ENCODE peak calls at places on chromosomes 13 and 19, in four cellular contexts. M, P, H and R are unnamed samples.

GRCh38 chr19:42445948-42446347 is 3.2 kb upstream of the CXCL17 start:
- DNase-seq in M (no peak), P (no peak), H (no peak), R (no peak)

GRCh38 chr13:108195146-108195545 is 20.2 kb downstream of the LIG4 start:
- DNase-seq in M (no peak), P (no peak), H (no peak), R (no peak)

GRCh38 chr19:17549088-17549740 is 6.2 kb upstream of the COLGALT1 start:
- DNase-seq in M (peak; percentile 36), P (no peak), H (no peak), R (no peak)

GRCh38 chr13:43895940-43896339 is 16.2 kb downstream of the LACC1 start:
- DNase-seq in M (no peak), P (no peak), H (no peak), R (no peak)

GRCh38 chr13:24605923-24606372 is 74.3 kb upstream of the ATP12A start:
- DNase-seq in M (peak; percentile 34), P (no peak), H (peak; percentile 17), R (peak; percentile 49)

GRCh38 chr13:112857914-112858490 is 111.0 kb upstream of the MCF2L start:
- DNase-seq in M (no peak), P (no peak), H (no peak), R (no peak)

GRCh38 chr19:56133858-56134654 is 7.0 kb upstream of the ZNF444 start:
- DNase-seq in M (peak; percentile 32), P (no peak), H (peak; percentile 20), R (peak; percentile 93)

GRCh38 chr13:111855786-111856185 is 211.2 kb upstream of the SOX1 start:
- DNase-seq in M (no peak), P (no peak), H (no peak), R (no peak)

GRCh38 chr13:89407357-89407756 is 1736.2 kb downstream of the SLITRK5 start:
- DNase-seq in M (no peak), P (no peak), H (no peak), R (no peak)

GRCh38 chr19:10568444-10568825 is 344 bp downstream of the CDKN2D start:
- DNase-seq in M (peak; percentile 50), P (no peak), H (no peak), R (peak; percentile 89)

GRCh38 chr13:22061371-22061805 is 390.5 kb downstream of the FGF9 start:
- DNase-seq in M (no peak), P (no peak), H (no peak), R (no peak)

GRCh38 chr19:7928741-7929701 is 3.1 kb upstream of the CTXN1 start:
- DNase-seq in M (peak; percentile 40), P (peak; percentile 65), H (peak; percentile 70), R (peak; percentile 79)

GRCh38 chr19:2711175-2711936 is 8.9 kb upstream of the GNG7 start:
- DNase-seq in M (no peak), P (no peak), H (peak; percentile 51), R (peak; percentile 75)

GRCh38 chr13:66139250-66139649 is 1090.9 kb downstream of the PCDH9 start:
- DNase-seq in M (no peak), P (no peak), H (no peak), R (no peak)

GRCh38 chr13:36086117-36086516 is 45.1 kb downstream of the DCLK1 start:
- DNase-seq in M (no peak), P (no peak), H (no peak), R (no peak)

GRCh38 chr19:33377586-33378475 is 4.3 kb downstream of the CEBPG start:
- DNase-seq in M (no peak), P (peak; percentile 56), H (no peak), R (no peak)

GRCh38 chr19:48315712-48316111 is 9.6 kb upstream of the EMP3 start:
- DNase-seq in M (no peak), P (no peak), H (no peak), R (no peak)

GRCh38 chr13:109655206-109655600 is 131.2 kb downstream of the IRS2 start:
- DNase-seq in M (no peak), P (no peak), H (no peak), R (peak; percentile 75)

GRCh38 chr13:74575729-74576125 is 441.5 kb upstream of the KLF12 start:
- DNase-seq in M (peak; percentile 0), P (peak; percentile 62), H (peak; percentile 54), R (peak; percentile 4)

GRCh38 chr13:84433024-84433423 is 550.8 kb upstream of the SLITRK1 start:
- DNase-seq in M (no peak), P (no peak), H (no peak), R (no peak)

GRCh38 chr19:35509861-35510625 is 3.4 kb downstream of the DMKN start:
- DNase-seq in M (peak; percentile 73), P (peak; percentile 30), H (peak; percentile 87), R (peak; percentile 28)
- TF ChIP-seq POLR2A in M (no peak), P (no peak), H (no peak), R (no peak)

DNA sequence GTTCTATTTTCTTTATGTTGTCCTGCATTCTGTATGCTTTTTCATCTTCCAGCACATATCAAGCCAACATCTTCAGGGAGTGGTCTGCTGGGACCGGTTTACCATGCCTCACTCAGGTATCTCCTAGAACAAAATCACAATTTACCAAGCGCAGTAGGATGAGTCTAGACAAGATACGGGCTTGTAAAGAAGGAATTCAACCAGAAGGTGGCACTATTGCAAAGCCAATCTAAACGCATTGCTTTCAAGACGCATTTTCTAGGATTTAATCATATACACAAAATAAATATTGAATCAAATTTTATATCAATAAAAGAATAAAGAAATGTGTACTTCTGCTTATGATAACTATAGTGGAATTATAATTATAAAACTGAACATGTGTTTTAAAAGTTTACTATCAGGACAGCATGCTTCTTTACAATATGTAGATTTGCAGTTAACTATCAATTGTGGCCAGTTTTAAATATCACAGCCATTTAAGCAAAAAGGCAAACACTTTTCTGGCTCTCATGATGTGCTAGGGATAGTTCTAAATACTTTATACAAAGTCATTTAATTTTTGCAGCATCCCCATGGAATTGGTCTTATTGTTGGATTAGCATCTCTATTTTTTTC is 16.1 kb upstream of the TPP2 start:
- DNase-seq in M (peak; percentile 65), P (peak; percentile 74), H (peak; percentile 27), R (peak; percentile 79)
- TF ChIP-seq MYC in M (no peak), P (no peak), H (no peak), R (no peak)

DNA sequence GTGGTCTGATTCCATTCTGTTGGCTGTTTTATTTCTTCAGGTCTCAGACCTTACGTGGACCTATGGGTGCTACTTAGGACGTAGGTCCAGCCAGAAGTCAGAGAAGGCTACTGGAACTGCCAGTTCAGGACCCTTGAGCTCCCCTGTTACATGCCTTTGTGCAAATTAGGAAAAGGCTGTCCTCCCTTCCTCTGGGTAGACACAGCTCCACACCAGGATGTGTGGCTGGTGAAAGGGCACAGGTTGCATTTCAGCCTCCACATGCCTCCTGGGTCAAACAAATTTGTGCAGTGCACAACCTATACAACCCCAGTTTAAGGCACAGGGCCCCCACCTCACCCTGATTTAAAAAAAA is 43.9 kb upstream of the MAP3K10 start:
- DNase-seq in M (no peak), P (no peak), H (no peak), R (no peak)
- H3K4me3 ChIP-seq in M (peak overlapping the region; percentile 23), P (no peak overlapping the region), H (no peak overlapping the region), R (no peak overlapping the region)

GRCh38 chr13:98482476-98483444 is 94.1 kb downstream of the STK24 start:
- DNase-seq in M (no peak), P (peak; percentile 87), H (no peak), R (peak; percentile 59)
- TF ChIP-seq POLR2A in M (no peak), P (no peak), H (no peak), R (no peak)

DNA sequence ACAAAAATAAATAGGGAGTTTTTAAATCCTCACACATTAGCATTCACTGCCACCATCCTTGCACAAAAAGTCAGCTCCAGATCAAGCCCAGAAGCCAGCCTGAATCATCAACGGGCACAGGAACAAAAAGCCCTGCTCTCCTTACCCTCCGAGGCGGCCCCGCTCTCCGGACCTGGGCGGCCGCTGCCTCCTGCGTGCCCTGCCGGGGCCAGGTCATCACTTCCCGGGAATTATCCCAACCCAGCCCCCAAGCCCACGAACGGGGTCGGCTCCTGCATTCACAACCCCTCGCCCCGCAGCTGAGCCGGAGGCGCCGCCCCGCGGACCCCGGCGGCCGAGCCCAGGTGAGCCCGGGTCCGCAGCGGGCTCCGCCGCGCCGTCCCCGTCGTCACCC is 754 bp downstream of the DNAJB1 start:
- DNase-seq in M (no peak), P (peak; percentile 50), H (no peak), R (peak; percentile 24)
- TF ChIP-seq MYC in M (no peak), P (no peak), H (no peak), R (no peak)

GRCh38 chr19:12838182-12838890 is at the start of gene MAST1:
- DNase-seq in M (peak; percentile 46), P (no peak), H (peak; percentile 88), R (peak; percentile 59)
- H3K4me3 ChIP-seq in M (peak within 1 kb of the TSS; percentile 78), P (no peak within 1 kb of the TSS), H (peak within 1 kb of the TSS; percentile 74), R (no peak within 1 kb of the TSS)